ENCODE peak calls at places on chromosomes 3 and 15, in five cellular contexts. O is sigmoid colon, J is keratinocyte, Q is kidney, L is body of pancreas. Z is an unnamed sample.

GRCh38 chr3:177792363-177793030 is 595.2 kb upstream of the TBL1XR1 start:
- DNase-seq in O (no peak), J (no peak), Q (no peak), L (no peak), Z (no peak)

GRCh38 chr15:61518191-61518950 is 289.3 kb upstream of the RORA start:
- DNase-seq in O (no peak), J (peak; percentile 11), Q (no peak), L (no peak), Z (no peak)

GRCh38 chr3:160126046-160126445 is 99.2 kb upstream of the C3orf80 start:
- DNase-seq in O (no peak), J (no peak), Q (no peak), L (no peak), Z (no peak)

GRCh38 chr3:189517981-189518380 is 113.2 kb upstream of the TP63 start:
- DNase-seq in O (no peak), J (no peak), Q (no peak), L (no peak), Z (no peak)

GRCh38 chr3:155682437-155682836 is 62.4 kb downstream of the PLCH1 start:
- DNase-seq in O (no peak), J (no peak), Q (no peak), L (no peak), Z (no peak)

GRCh38 chr3:126543457-126544090 is 15.2 kb downstream of the C3orf22 start:
- DNase-seq in O (peak; percentile 58), J (no peak), Q (peak; percentile 40), L (no peak), Z (no peak)

GRCh38 chr3:20043398-20043797 is 3.2 kb downstream of the KAT2B start:
- DNase-seq in O (peak; percentile 92), J (no peak), Q (peak; percentile 91), L (peak; percentile 89), Z (no peak)

GRCh38 chr15:74497584-74497983 is 36.6 kb upstream of the UBL7 start:
- DNase-seq in O (no peak), J (peak; percentile 42), Q (no peak), L (no peak), Z (no peak)

GRCh38 chr3:119944091-119944490 is 150.2 kb downstream of the GSK3B start:
- DNase-seq in O (no peak), J (no peak), Q (no peak), L (no peak), Z (no peak)

GRCh38 chr3:45659661-45660566 is 29.3 kb upstream of the SACM1L start:
- DNase-seq in O (peak; percentile 87), J (no peak), Q (no peak), L (peak; percentile 72), Z (no peak)

GRCh38 chr3:133476971-133477375 is 77.1 kb downstream of the BFSP2 start:
- DNase-seq in O (no peak), J (no peak), Q (no peak), L (no peak), Z (no peak)

GRCh38 chr3:148158210-148158609 is 539.5 kb upstream of the AGTR1 start:
- DNase-seq in O (no peak), J (no peak), Q (no peak), L (peak; percentile 13), Z (peak; percentile 48)

GRCh38 chr3:48276856-48277641 is 36.1 kb downstream of the ZNF589 start:
- DNase-seq in O (no peak), J (no peak), Q (no peak), L (no peak), Z (no peak)

GRCh38 chr3:39548282-39548681 is 80.8 kb downstream of the MOBP start:
- DNase-seq in O (no peak), J (peak; percentile 13), Q (no peak), L (no peak), Z (no peak)

GRCh38 chr15:57500979-57501576 is 90.6 kb upstream of the MYZAP start:
- DNase-seq in O (no peak), J (no peak), Q (no peak), L (no peak), Z (no peak)

GRCh38 chr15:82177291-82178010 is 85.1 kb downstream of the EFL1 start:
- DNase-seq in O (peak; percentile 70), J (no peak), Q (no peak), L (peak; percentile 7), Z (no peak)

GRCh38 chr15:86347245-86347644 is 267.6 kb downstream of the AGBL1 start:
- DNase-seq in O (no peak), J (no peak), Q (no peak), L (no peak), Z (no peak)

GRCh38 chr3:117019082-117019713 is 309.6 kb downstream of the TUSC7 start:
- DNase-seq in O (peak; percentile 75), J (no peak), Q (no peak), L (peak; percentile 74), Z (peak; percentile 44)

GRCh38 chr3:89268059-89268458 is 160.6 kb downstream of the EPHA3 start:
- DNase-seq in O (no peak), J (no peak), Q (no peak), L (no peak), Z (no peak)

GRCh38 chr3:11989383-11990050 is 14.7 kb upstream of the SYN2 start:
- DNase-seq in O (no peak), J (no peak), Q (no peak), L (no peak), Z (no peak)

GRCh38 chr3:64668582-64669510 is 19.0 kb downstream of the ADAMTS9 start:
- DNase-seq in O (no peak), J (no peak), Q (peak; percentile 56), L (no peak), Z (no peak)

GRCh38 chr3:116929534-116930222 is 220.1 kb downstream of the TUSC7 start:
- DNase-seq in O (no peak), J (no peak), Q (no peak), L (no peak), Z (no peak)

GRCh38 chr3:124985358-124985757 is 50.8 kb upstream of the MUC13 start:
- DNase-seq in O (no peak), J (peak; percentile 21), Q (no peak), L (no peak), Z (peak; percentile 41)

GRCh38 chr3:184262166-184262926 is 993 bp upstream of the CAMK2N2 start:
- DNase-seq in O (no peak), J (no peak), Q (peak; percentile 74), L (peak; percentile 95), Z (no peak)

GRCh38 chr3:184259878-184260570 is 1.3 kb downstream of the CAMK2N2 start:
- DNase-seq in O (no peak), J (no peak), Q (peak; percentile 71), L (peak; percentile 51), Z (no peak)

GRCh38 chr3:184261270-184262165 is at the start of gene CAMK2N2:
- DNase-seq in O (no peak), J (no peak), Q (peak; percentile 80), L (peak; percentile 97), Z (no peak)

GRCh38 chr3:184259396-184259877 is 1.9 kb downstream of the CAMK2N2 start:
- DNase-seq in O (no peak), J (no peak), Q (no peak), L (no peak), Z (no peak)

DNA sequence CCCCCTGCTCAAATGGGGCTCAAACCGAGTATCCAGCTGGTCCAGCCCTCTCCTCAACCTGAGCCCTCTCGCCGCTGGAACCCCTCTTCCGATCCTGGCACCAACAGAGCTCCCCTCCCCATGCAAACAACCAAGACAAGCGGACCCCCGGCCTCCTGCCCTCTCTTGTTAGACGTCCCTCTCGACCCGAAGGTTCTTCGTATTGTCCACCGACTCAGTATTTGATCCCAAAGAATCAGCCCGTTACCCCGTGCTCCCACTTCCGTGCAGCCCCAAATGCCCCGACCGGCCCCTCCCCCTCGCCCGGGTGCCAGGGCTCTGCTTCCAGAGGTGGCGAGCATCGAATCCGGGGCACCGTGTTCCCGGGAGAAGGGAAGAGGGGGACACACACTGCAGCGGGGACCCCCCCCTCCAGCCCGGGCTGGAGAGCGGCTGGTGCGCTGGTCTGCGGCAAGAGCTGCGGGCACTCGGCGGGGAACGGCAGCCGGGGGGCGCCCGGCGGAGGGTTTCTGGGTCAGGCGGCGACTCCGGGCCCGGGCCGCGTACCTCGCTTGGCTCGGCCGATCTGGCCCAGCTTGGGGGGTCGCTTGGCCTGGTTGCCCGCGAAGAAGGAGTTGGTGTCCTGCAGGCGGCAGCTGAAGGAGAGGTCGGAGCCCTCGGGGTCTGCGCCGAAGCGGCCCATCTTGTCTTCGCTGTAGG is 633 bp downstream of the CAMK2N2 start:
- DNase-seq in O (no peak), J (no peak), Q (peak; percentile 79), L (peak; percentile 41), Z (no peak)
- H3K4me3 ChIP-seq in O (no peak overlapping the region), J (peak overlapping the region; percentile 49), Q (no peak overlapping the region), L (peak overlapping the region; percentile 34), Z (peak overlapping the region; percentile 51)

GRCh38 chr3:10505050-10505790 is at the start of gene ATP2B2:
- DNase-seq in O (no peak), J (no peak), Q (no peak), L (no peak), Z (no peak)
- H3K4me3 ChIP-seq in O (peak within 1 kb of the TSS; percentile 14), J (no peak within 1 kb of the TSS), Q (no peak within 1 kb of the TSS), L (no peak within 1 kb of the TSS), Z (peak within 1 kb of the TSS; percentile 26)

DNA sequence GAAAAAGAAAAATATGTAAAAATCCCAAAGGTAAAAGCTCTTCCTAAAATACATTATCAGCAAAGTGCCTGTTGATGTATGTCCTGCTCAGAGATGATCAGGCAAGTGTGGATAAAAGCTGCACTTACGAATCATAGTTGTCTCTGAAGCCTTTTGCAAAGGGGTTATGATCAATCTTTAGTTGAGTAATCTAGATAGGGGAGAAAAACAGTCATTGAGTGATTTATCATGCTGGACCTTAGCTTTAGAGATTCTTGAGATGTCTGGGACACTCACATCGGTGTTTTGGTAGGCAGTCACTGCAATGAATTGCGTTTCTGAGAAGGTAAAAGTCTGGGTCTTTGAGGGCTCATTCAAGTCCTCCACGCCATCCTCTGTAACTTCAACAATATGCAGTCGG is 3.7 kb downstream of the EOMES start:
- DNase-seq in O (no peak), J (no peak), Q (no peak), L (no peak), Z (no peak)
- H3K4me3 ChIP-seq in O (no peak overlapping the region), J (no peak overlapping the region), Q (no peak overlapping the region), L (no peak overlapping the region), Z (no peak overlapping the region)

GRCh38 chr15:69724331-69724730 is 271.7 kb downstream of the RPLP1 start:
- DNase-seq in O (no peak), J (no peak), Q (no peak), L (no peak), Z (no peak)

GRCh38 chr15:69725210-69725609 is 272.6 kb downstream of the RPLP1 start:
- DNase-seq in O (no peak), J (no peak), Q (no peak), L (no peak), Z (no peak)

GRCh38 chr15:69722924-69723323 is 270.3 kb downstream of the RPLP1 start:
- DNase-seq in O (no peak), J (no peak), Q (no peak), L (no peak), Z (no peak)

GRCh38 chr15:69725957-69726356 is 273.3 kb downstream of the RPLP1 start:
- DNase-seq in O (no peak), J (no peak), Q (no peak), L (peak; percentile 52), Z (no peak)

DNA sequence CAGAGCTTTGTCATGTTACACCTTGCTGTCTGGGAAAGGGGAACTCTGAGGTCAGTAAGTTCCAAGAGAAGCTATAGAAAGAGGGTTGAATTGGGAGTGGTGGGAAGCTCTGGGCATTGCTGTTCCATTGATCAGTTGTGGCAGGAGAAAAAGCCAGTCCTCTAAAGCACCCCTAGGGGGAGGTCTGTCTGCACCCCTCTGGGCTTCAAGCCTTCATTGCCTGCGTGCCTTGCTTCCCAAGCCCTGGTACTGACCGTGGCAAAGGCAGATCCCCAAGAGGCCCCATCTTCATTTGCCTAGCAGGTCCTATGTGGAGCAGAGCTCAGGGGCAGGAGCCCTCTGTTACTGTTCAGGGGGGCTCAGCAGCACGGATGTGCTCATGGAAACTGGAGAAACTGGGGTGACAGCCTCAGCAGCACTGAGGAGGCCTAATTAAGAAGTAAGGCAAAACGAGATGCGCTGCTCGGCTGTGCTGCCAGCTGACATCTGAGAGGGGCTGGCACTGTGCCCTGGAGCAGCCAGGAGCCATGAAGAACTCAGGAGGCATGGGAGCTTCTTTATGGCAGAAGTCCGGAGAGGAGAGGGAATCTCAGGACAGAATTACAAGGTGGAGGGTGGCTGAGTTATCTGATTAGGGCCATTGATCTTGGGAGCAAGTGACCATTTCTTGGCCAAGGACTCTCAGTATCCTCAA is 270.9 kb downstream of the RPLP1 start:
- DNase-seq in O (peak; percentile 78), J (no peak), Q (no peak), L (no peak), Z (no peak)
- H3K4me3 ChIP-seq in O (no peak overlapping the region), J (no peak overlapping the region), Q (no peak overlapping the region), L (no peak overlapping the region), Z (no peak overlapping the region)